ENCODE peak calls at places on chromosomes 16 and 17, in four cellular contexts. I is GM23338, S is NB4, C is ovary. L is an unnamed sample.

GRCh38 chr16:53457670-53458069 is 23.4 kb downstream of the RBL2 start:
- DNase-seq in S (peak; percentile 46), I (no peak), C (no peak), L (no peak)

GRCh38 chr16:11497851-11498289 is 88.8 kb downstream of the LITAF start:
- DNase-seq in S (peak; percentile 42), C (no peak), I (no peak), L (no peak)

GRCh38 chr17:67143318-67143717 is 99.0 kb downstream of the CACNG1 start:
- DNase-seq in C (no peak), I (no peak), S (no peak), L (no peak)

GRCh38 chr16:19523184-19523558 is 571 bp upstream of the CCP110 start:
- DNase-seq in C (peak; percentile 54), S (no peak), I (peak; percentile 3), L (no peak)

GRCh38 chr17:35002876-35003551 is 22.7 kb downstream of the LIG3 start:
- DNase-seq in I (no peak), S (no peak), C (no peak), L (no peak)

GRCh38 chr16:83769397-83770008 is 38.3 kb upstream of the HSBP1 start:
- DNase-seq in I (peak; percentile 30), C (no peak), S (peak; percentile 84), L (peak; percentile 72)

GRCh38 chr17:43780135-43780534 is at the start of gene CFAP97D1:
- DNase-seq in C (no peak), S (no peak), I (no peak), L (no peak)

GRCh38 chr16:57837305-57838125 is 35.2 kb upstream of the KIFC3 start:
- DNase-seq in I (peak; percentile 22), S (no peak), C (no peak), L (no peak)

GRCh38 chr17:9568957-9569588 is 6.5 kb downstream of the STX8 start:
- DNase-seq in S (no peak), C (no peak), I (peak; percentile 5), L (peak; percentile 67)

GRCh38 chr16:5448798-5449197 is 351.2 kb upstream of the EEF2KMT start:
- DNase-seq in S (no peak), I (no peak), C (no peak), L (no peak)

GRCh38 chr16:30369091-30369937 is 980 bp downstream of the TBC1D10B start:
- DNase-seq in I (peak; percentile 29), S (peak; percentile 38), C (no peak), L (peak; percentile 73)

GRCh38 chr17:1232786-1233185 is 37.5 kb upstream of the BHLHA9 start:
- DNase-seq in C (no peak), S (no peak), I (no peak), L (no peak)

GRCh38 chr16:57647136-57647875 is 18.9 kb downstream of the ADGRG1 start:
- DNase-seq in C (no peak), S (no peak), I (no peak), L (no peak)

GRCh38 chr16:67734731-67735201 is 15.7 kb upstream of the GFOD2 start:
- DNase-seq in I (no peak), C (no peak), S (no peak), L (no peak)

GRCh38 chr16:17345043-17345442 is 125.7 kb downstream of the XYLT1 start:
- DNase-seq in S (peak; percentile 70), C (no peak), I (no peak), L (no peak)

GRCh38 chr16:83552193-83552592 is 255.6 kb upstream of the HSBP1 start:
- DNase-seq in I (no peak), C (no peak), S (peak; percentile 13), L (no peak)

GRCh38 chr17:58534901-58535421 is 20.5 kb upstream of the MTMR4 start:
- DNase-seq in C (no peak), S (peak; percentile 82), I (no peak), L (no peak)

GRCh38 chr17:82385559-82386255 is 14.1 kb downstream of the UTS2R start:
- DNase-seq in S (no peak), I (no peak), C (no peak), L (peak; percentile 62)

GRCh38 chr17:57667461-57667923 is 77.6 kb downstream of the CCDC182 start:
- DNase-seq in I (no peak), C (peak; percentile 14), S (no peak), L (no peak)

GRCh38 chr17:807146-808002 is 25.2 kb downstream of the MRM3 start:
- DNase-seq in C (no peak), S (no peak), I (no peak), L (no peak)

GRCh38 chr16:22933173-22933572 is 119.2 kb downstream of the HS3ST2 start:
- DNase-seq in C (no peak), I (no peak), S (peak; percentile 49), L (no peak)

GRCh38 chr17:65170839-65171238 is 33.7 kb downstream of the RGS9 start:
- DNase-seq in I (no peak), C (no peak), S (no peak), L (no peak)

GRCh38 chr17:35314415-35315216 is 58.8 kb downstream of the SLFN11 start:
- DNase-seq in S (no peak), I (peak; percentile 20), C (peak; percentile 14), L (peak; percentile 66)

GRCh38 chr16:50037791-50038190 is 12.8 kb downstream of the CNEP1R1 start:
- DNase-seq in C (no peak), S (peak; percentile 67), I (no peak), L (no peak)

GRCh38 chr17:74433421-74434121 is 1.7 kb downstream of the GPRC5C start:
- DNase-seq in S (no peak), C (peak; percentile 46), I (peak; percentile 60), L (peak; percentile 81)

GRCh38 chr17:17682293-17682736 is 1.1 kb downstream of the RAI1 start:
- DNase-seq in S (peak; percentile 73), C (peak; percentile 78), I (no peak), L (peak; percentile 62)

GRCh38 chr16:78127130-78127529 is 27.7 kb downstream of the WWOX start:
- DNase-seq in S (no peak), C (no peak), I (no peak), L (no peak)
- H3K4me3 ChIP-seq in S (no peak overlapping the region), C (no peak overlapping the region), I (no peak overlapping the region), L (no peak overlapping the region)

GRCh38 chr17:63760771-63761539 is 12.4 kb downstream of the CCDC47 start:
- DNase-seq in C (no peak), I (no peak), S (peak; percentile 65), L (no peak)

GRCh38 chr17:63754046-63754445 is 12.4 kb upstream of the STRADA start:
- DNase-seq in S (no peak), I (no peak), C (no peak), L (no peak)

GRCh38 chr17:63753215-63753614 is 11.6 kb upstream of the STRADA start:
- DNase-seq in C (no peak), I (no peak), S (peak; percentile 19), L (no peak)

GRCh38 chr17:63762106-63763078 is 11.0 kb downstream of the CCDC47 start:
- DNase-seq in C (no peak), S (no peak), I (no peak), L (no peak)

DNA sequence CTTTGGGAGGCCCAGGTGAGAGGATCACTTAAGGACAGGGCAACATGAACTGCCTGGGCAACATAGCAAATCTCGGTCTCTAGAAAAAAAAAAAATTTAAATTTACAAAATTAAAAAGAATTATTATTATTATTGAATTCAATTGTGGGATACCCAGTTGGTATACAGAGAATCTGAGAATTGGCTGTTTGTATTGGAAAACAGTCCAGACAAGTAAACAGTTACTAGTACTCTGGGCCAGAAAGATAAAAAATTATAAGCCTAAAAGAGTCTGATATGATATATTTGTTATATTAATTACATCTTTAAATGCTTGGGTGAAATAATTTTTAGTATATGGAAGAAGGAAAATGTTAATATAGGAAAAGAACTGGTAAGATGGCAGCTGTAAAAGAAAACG is 15.0 kb downstream of the CCDC47 start:
- DNase-seq in C (no peak), I (no peak), S (no peak), L (no peak)
- H3K4me3 ChIP-seq in C (no peak overlapping the region), I (no peak overlapping the region), S (no peak overlapping the region), L (no peak overlapping the region)

DNA sequence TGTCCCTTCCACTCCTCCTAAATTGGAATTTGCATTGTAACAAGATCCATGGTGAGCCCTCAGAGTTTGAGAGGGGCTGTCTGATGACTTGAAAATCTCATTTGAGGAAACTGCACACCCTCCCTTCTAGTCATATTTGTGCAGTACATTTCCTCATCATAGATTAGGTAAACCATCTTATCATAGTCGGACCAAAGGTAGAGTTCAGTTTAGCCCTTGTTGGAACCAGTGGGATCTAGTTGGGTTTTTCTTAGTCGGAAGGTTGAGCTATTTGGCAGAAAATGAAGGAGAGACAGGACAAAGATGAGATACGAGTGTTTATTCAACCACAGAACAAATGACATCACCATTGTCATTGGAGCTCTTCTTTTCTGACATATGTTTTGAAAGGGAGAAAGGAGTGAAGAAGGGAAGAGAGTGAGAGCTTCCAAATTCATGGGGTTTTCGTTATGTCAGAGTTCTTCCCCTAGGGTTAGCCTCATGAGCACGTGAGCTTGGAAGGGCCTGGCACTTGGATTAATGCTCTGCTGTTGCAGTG is 15.8 kb upstream of the KRT20 start:
- DNase-seq in C (no peak), I (no peak), S (no peak), L (no peak)
- H3K4me3 ChIP-seq in C (no peak overlapping the region), I (no peak overlapping the region), S (no peak overlapping the region), L (no peak overlapping the region)

GRCh38 chr16:69726313-69727060 is at the start of gene NQO1:
- DNase-seq in I (peak; percentile 98), C (peak; percentile 88), S (peak; percentile 99), L (peak; percentile 100)

GRCh38 chr16:69725480-69726312 is 664 bp downstream of the NQO1 start:
- DNase-seq in I (no peak), S (no peak), C (no peak), L (peak; percentile 58)

GRCh38 chr16:69721441-69721957 is 4.9 kb downstream of the NQO1 start:
- DNase-seq in S (no peak), I (no peak), C (no peak), L (no peak)

GRCh38 chr16:69724981-69725479 is 1.3 kb downstream of the NQO1 start:
- DNase-seq in S (peak; percentile 40), I (peak; percentile 12), C (peak; percentile 5), L (peak; percentile 55)

DNA sequence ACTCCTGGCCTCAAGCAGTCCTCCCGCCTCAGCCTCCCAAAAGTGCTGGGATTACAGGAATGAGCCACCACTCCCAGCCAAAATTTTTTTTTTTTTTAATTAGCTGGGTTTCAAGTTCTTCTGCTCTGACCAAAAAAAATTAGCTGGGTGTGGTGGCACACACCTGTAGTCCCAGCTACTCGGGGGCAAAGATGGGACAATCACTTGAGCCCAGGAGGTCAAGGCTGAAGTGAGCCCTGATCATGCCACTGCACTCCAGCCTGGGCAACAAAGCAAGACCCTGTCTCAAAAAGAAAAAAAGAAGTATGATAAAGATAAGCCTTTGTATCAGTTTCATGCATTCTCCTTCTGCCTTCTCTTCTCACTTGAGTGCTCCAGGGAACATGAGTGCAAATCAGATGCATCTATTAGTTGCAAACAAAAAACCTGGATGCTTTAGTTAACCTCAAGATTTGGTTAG is 1.9 kb downstream of the NQO1 start:
- DNase-seq in C (peak; percentile 2), S (no peak), I (no peak), L (no peak)
- H3K4me3 ChIP-seq in C (no peak overlapping the region), S (peak overlapping the region; percentile 94), I (peak overlapping the region; percentile 62), L (peak overlapping the region; percentile 88)

GRCh38 chr16:69165584-69165983 is 21.4 kb upstream of the SNTB2 start:
- DNase-seq in I (no peak), S (no peak), C (no peak), L (no peak)
- H3K4me3 ChIP-seq in I (no peak overlapping the region), S (no peak overlapping the region), C (no peak overlapping the region), L (no peak overlapping the region)

L was measured in endodermal cell.